ENCODE peak calls at places on chromosomes 16 and 17, in nine cellular contexts. E is H1; D is CD8-positive, alpha-beta memory T cell; F is IMR-90; U is Jurkat, Clone E6-1; K is AG10803; R is mucosa of descending colon; Y is GM12865; B is brain microvascular endothelial cell. G is an unnamed sample.

GRCh38 chr16:17773698-17774101 is 302.9 kb upstream of the XYLT1 start:
- DNase-seq in R (no peak), F (peak; percentile 5), Y (no peak), U (no peak), K (peak; percentile 62), D (no peak), B (peak; percentile 90), E (no peak), G (no peak)

GRCh38 chr16:7097537-7097936 is 235.1 kb upstream of the RBFOX1 start:
- DNase-seq in R (no peak), D (no peak), B (no peak), F (no peak), U (no peak), Y (no peak), K (no peak), E (no peak), G (no peak)

GRCh38 chr16:77599793-77600415 is 122.4 kb upstream of the NUDT7 start:
- DNase-seq in U (peak; percentile 21), K (peak; percentile 30), D (no peak), Y (peak; percentile 33), F (peak; percentile 47), B (peak; percentile 65), E (no peak), R (no peak), G (peak; percentile 34)

GRCh38 chr16:53465606-53466290 is 31.5 kb downstream of the RBL2 start:
- DNase-seq in K (peak; percentile 56), E (no peak), D (no peak), R (no peak), U (no peak), F (peak; percentile 80), B (peak; percentile 76), Y (no peak), G (no peak)

GRCh38 chr16:69123894-69124293 is 8.5 kb downstream of the CHTF8 start:
- DNase-seq in R (no peak), D (peak; percentile 68), K (peak; percentile 72), F (peak; percentile 76), Y (peak; percentile 79), E (no peak), U (peak; percentile 76), B (peak; percentile 46), G (peak; percentile 77)

GRCh38 chr17:48310748-48311213 is 119.2 kb downstream of the SKAP1 start:
- DNase-seq in E (no peak), U (no peak), R (no peak), F (no peak), K (no peak), D (no peak), Y (no peak), B (no peak), G (no peak)

GRCh38 chr16:4695473-4696171 is 2.3 kb downstream of the NUDT16L1 start:
- DNase-seq in F (no peak), U (no peak), Y (no peak), E (no peak), K (no peak), D (no peak), B (no peak), R (no peak), G (no peak)

GRCh38 chr17:1124896-1125774 is 54.6 kb downstream of the ABR start:
- DNase-seq in U (no peak), D (no peak), E (no peak), F (no peak), K (no peak), B (no peak), R (no peak), Y (no peak), G (no peak)

GRCh38 chr17:40726919-40727318 is 23.4 kb upstream of the KRT24 start:
- DNase-seq in E (no peak), D (peak; percentile 2), K (no peak), F (peak; percentile 4), U (peak; percentile 1), B (no peak), Y (peak; percentile 2), R (no peak), G (peak; percentile 9)

GRCh38 chr17:14304222-14304844 is 3.5 kb downstream of the HS3ST3B1 start:
- DNase-seq in U (no peak), E (no peak), Y (no peak), D (no peak), R (no peak), B (no peak), F (no peak), K (no peak), G (no peak)

GRCh38 chr17:63753215-63753614 is 11.6 kb upstream of the STRADA start:
- DNase-seq in B (no peak), K (no peak), R (no peak), F (no peak), D (no peak), Y (no peak), E (no peak), U (no peak), G (no peak)

GRCh38 chr16:66728804-66729203 is 22.6 kb downstream of the DYNC1LI2 start:
- DNase-seq in D (no peak), F (no peak), Y (no peak), U (no peak), K (no peak), R (no peak), B (no peak), E (no peak), G (no peak)

GRCh38 chr16:12458591-12459400 is 344.9 kb downstream of the CPPED1 start:
- DNase-seq in R (peak; percentile 30), U (peak; percentile 16), Y (no peak), F (no peak), K (no peak), E (no peak), B (no peak), D (peak; percentile 31), G (peak; percentile 15)

GRCh38 chr17:77741109-77741508 is 217.4 kb upstream of the TNRC6C start:
- DNase-seq in U (no peak), R (peak; percentile 39), D (peak; percentile 38), Y (peak; percentile 9), K (no peak), F (no peak), E (peak; percentile 23), B (no peak), G (peak; percentile 37)

GRCh38 chr17:7832431-7832830 is 1.6 kb upstream of the KDM6B start:
- DNase-seq in K (no peak), F (no peak), R (no peak), Y (no peak), D (no peak), U (no peak), B (no peak), E (no peak), G (no peak)

GRCh38 chr17:42421479-42422332 is 1.4 kb downstream of the CAVIN1 start:
- DNase-seq in K (peak; percentile 68), F (peak; percentile 81), B (peak; percentile 53), D (no peak), R (peak; percentile 49), Y (no peak), E (no peak), U (no peak), G (no peak)

GRCh38 chr16:23943604-23944003 is 107.8 kb downstream of the PRKCB start:
- DNase-seq in K (no peak), E (no peak), F (no peak), B (no peak), Y (no peak), U (no peak), R (no peak), D (no peak), G (no peak)

GRCh38 chr16:68658258-68658973 is 13.3 kb downstream of the CDH3 start:
- DNase-seq in K (peak; percentile 75), F (peak; percentile 50), E (no peak), U (no peak), D (no peak), R (no peak), B (peak; percentile 69), Y (no peak), G (no peak)

GRCh38 chr16:16139806-16140205 is 83.5 kb downstream of the ABCC6 start:
- DNase-seq in B (no peak), K (no peak), E (no peak), F (no peak), D (no peak), U (no peak), R (no peak), Y (no peak), G (no peak)

GRCh38 chr17:10126554-10127493 is 71.6 kb downstream of the GAS7 start:
- DNase-seq in D (no peak), K (peak; percentile 82), B (no peak), Y (no peak), R (no peak), E (no peak), U (peak; percentile 76), F (peak; percentile 88), G (no peak)
- H3K4me3 ChIP-seq in D (no peak overlapping the region), K (no peak overlapping the region), B (no peak overlapping the region), Y (no peak overlapping the region), R (no peak overlapping the region), E (no peak overlapping the region), U (peak overlapping the region; percentile 58), F (no peak overlapping the region), G (no peak overlapping the region)

GRCh38 chr16:14362774-14363371 is 267.2 kb downstream of the PARN start:
- DNase-seq in F (peak; percentile 74), B (peak; percentile 21), D (no peak), R (no peak), K (peak; percentile 64), U (no peak), E (no peak), Y (no peak), G (no peak)
- H3K4me3 ChIP-seq in F (peak overlapping the region; percentile 20), B (no peak overlapping the region), D (no peak overlapping the region), R (no peak overlapping the region), K (peak overlapping the region; percentile 36), U (no peak overlapping the region), E (no peak overlapping the region), Y (no peak overlapping the region), G (no peak overlapping the region)

DNA sequence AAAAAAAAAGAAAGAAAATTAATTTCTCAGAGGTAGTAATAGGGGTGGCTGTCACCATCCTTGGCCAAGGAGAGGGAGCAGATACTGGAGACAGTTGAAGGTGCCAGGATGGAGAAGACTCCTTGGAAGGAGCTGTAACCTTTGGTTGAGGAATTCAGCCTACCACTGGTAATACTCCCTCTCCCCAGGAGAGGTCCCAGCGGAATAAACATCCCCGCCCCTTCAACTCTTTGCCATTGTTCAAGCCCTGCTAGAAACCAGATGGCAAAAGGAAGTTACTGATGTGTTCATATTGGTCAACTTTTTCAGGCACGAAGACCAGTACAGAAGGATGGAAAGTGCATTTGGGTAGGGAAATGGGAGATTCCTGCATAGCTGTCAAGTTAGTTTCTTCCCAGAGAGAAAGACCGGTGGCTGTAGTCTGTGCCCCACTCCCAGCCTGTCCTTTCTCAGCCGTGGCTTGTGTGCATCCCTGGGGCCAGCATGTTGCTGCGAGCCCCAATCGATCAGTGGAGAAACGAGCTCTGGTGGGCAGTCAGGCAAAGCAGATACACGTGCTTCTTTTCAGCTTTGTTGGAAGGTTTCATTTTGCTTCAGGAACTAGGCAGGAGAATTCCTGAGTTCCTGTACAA is 612.1 kb downstream of the MAF start:
- DNase-seq in E (no peak), U (no peak), F (no peak), D (no peak), R (no peak), B (no peak), K (no peak), Y (no peak), G (no peak)
- H3K4me3 ChIP-seq in E (no peak overlapping the region), U (no peak overlapping the region), F (no peak overlapping the region), D (no peak overlapping the region), R (no peak overlapping the region), B (no peak overlapping the region), K (no peak overlapping the region), Y (no peak overlapping the region), G (no peak overlapping the region)

DNA sequence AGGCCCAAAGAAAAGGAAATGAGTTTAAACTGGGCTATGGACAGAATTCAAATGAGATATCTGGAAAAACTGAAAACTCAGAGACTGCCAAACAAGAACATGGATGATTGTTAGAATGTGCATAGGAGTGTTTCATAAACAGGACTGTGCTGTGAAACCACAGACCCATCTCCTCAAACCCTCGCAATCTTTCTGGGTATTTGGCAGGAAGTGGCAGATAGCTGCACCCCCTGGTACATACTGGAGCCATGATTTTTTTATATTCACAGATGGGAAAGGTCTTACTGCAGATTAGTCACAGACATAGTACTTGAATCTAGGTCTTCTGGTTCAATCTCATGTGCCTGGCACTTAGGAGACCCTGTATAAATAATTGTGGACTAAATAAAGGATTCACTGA is 145.0 kb downstream of the CCDC182 start:
- DNase-seq in Y (no peak), B (no peak), K (peak; percentile 40), E (no peak), R (no peak), U (peak; percentile 90), F (no peak), D (peak; percentile 53), G (peak; percentile 28)
- H3K4me3 ChIP-seq in Y (no peak overlapping the region), B (no peak overlapping the region), K (no peak overlapping the region), E (no peak overlapping the region), R (no peak overlapping the region), U (no peak overlapping the region), F (no peak overlapping the region), D (peak overlapping the region; percentile 51), G (no peak overlapping the region)